ENCODE peak calls at places on chromosomes 13 and 19, in eight cellular contexts. S, N, A, P, Y, W, E and Q are unnamed samples.
A peak's percentile ranks its signal among the peaks of the same experiment; 100 is the strongest.

GRCh38 chr13:46614582-46614981 is 61.6 kb downstream of the LRCH1 start:
- DNase-seq in S (no peak), N (no peak), A (no peak), P (peak; percentile 54), Y (no peak), W (no peak), E (peak; percentile 89), Q (no peak)

GRCh38 chr19:48696353-48697010 is 711 bp downstream of the FUT2 start:
- DNase-seq in S (no peak), N (no peak), A (no peak), P (no peak), Y (no peak), W (no peak), E (no peak), Q (no peak)

GRCh38 chr19:8148410-8149231 is 771 bp downstream of the FBN3 start:
- DNase-seq in S (no peak), N (no peak), A (no peak), P (no peak), Y (no peak), W (no peak), E (no peak), Q (no peak)

GRCh38 chr13:113145496-113145895 is 13.0 kb upstream of the PROZ start:
- DNase-seq in S (no peak), N (no peak), A (no peak), P (no peak), Y (no peak), W (no peak), E (no peak), Q (no peak)

GRCh38 chr13:74214321-74214720 is 80.1 kb upstream of the KLF12 start:
- DNase-seq in S (no peak), N (no peak), A (no peak), P (no peak), Y (no peak), W (no peak), E (no peak), Q (no peak)

GRCh38 chr13:77000475-77000874 is 8.6 kb downstream of the CLN5 start:
- DNase-seq in S (no peak), N (no peak), A (no peak), P (no peak), Y (no peak), W (no peak), E (no peak), Q (no peak)

GRCh38 chr13:58999851-59000250 is 1163.9 kb downstream of the DIAPH3 start:
- DNase-seq in S (no peak), N (no peak), A (no peak), P (no peak), Y (no peak), W (no peak), E (peak; percentile 21), Q (no peak)

GRCh38 chr19:39996218-39996810 is 546 bp upstream of the ZNF546 start:
- DNase-seq in S (peak; percentile 5), N (no peak), A (peak; percentile 55), P (peak; percentile 3), Y (no peak), W (no peak), E (peak; percentile 59), Q (peak; percentile 9)

GRCh38 chr19:7888826-7889217 is 512 bp downstream of the LRRC8E start:
- DNase-seq in S (no peak), N (no peak), A (no peak), P (no peak), Y (no peak), W (no peak), E (no peak), Q (no peak)

GRCh38 chr19:19900124-19900523 is 622 bp upstream of the ZNF93 start:
- DNase-seq in S (no peak), N (peak; percentile 37), A (no peak), P (peak; percentile 61), Y (no peak), W (no peak), E (peak; percentile 70), Q (no peak)

GRCh38 chr19:11171144-11171543 is 15.6 kb upstream of the SPC24 start:
- DNase-seq in S (no peak), N (no peak), A (no peak), P (no peak), Y (no peak), W (no peak), E (no peak), Q (no peak)

GRCh38 chr13:88068975-88069374 is 397.8 kb downstream of the SLITRK5 start:
- DNase-seq in S (no peak), N (no peak), A (no peak), P (no peak), Y (no peak), W (no peak), E (no peak), Q (no peak)

GRCh38 chr19:37855098-37855497 is 51.3 kb downstream of the WDR87 start:
- DNase-seq in S (no peak), N (no peak), A (peak; percentile 15), P (no peak), Y (no peak), W (no peak), E (peak; percentile 59), Q (no peak)

GRCh38 chr13:27309967-27310598 is 39.5 kb downstream of the RASL11A start:
- DNase-seq in S (no peak), N (peak; percentile 2), A (no peak), P (no peak), Y (no peak), W (no peak), E (peak; percentile 80), Q (no peak)

GRCh38 chr19:49335784-49336481 is 727 bp downstream of the CD37 start:
- DNase-seq in S (no peak), N (no peak), A (no peak), P (no peak), Y (no peak), W (no peak), E (no peak), Q (no peak)

GRCh38 chr13:27053902-27054595 is 117.6 kb downstream of the USP12 start:
- DNase-seq in S (no peak), N (peak; percentile 53), A (no peak), P (peak; percentile 43), Y (no peak), W (no peak), E (peak; percentile 70), Q (no peak)

GRCh38 chr13:32314271-32314967 is 744 bp downstream of the ZAR1L start:
- DNase-seq in S (no peak), N (no peak), A (peak; percentile 38), P (no peak), Y (peak; percentile 56), W (no peak), E (no peak), Q (no peak)

GRCh38 chr19:35869327-35870123 is 1.2 kb downstream of the APLP1 start:
- DNase-seq in S (peak; percentile 43), N (peak; percentile 59), A (peak; percentile 70), P (no peak), Y (peak; percentile 60), W (peak; percentile 65), E (peak; percentile 90), Q (peak; percentile 83)

GRCh38 chr19:40397568-40397906 is 7.6 kb upstream of the HIPK4 start:
- DNase-seq in S (no peak), N (no peak), A (no peak), P (no peak), Y (no peak), W (no peak), E (no peak), Q (no peak)

GRCh38 chr19:55383279-55383788 is 758 bp downstream of the TMEM238 start:
- DNase-seq in S (no peak), N (no peak), A (no peak), P (no peak), Y (no peak), W (no peak), E (no peak), Q (no peak)

GRCh38 chr13:74978596-74978995 is 503.4 kb downstream of the TBC1D4 start:
- DNase-seq in S (no peak), N (no peak), A (no peak), P (no peak), Y (no peak), W (no peak), E (no peak), Q (no peak)

GRCh38 chr13:76319921-76320320 is 566.3 kb downstream of the KCTD12 start:
- DNase-seq in S (no peak), N (no peak), A (no peak), P (no peak), Y (no peak), W (no peak), E (no peak), Q (no peak)

GRCh38 chr19:32397736-32398135 is 7.8 kb upstream of the DPY19L3 start:
- DNase-seq in S (no peak), N (peak; percentile 81), A (no peak), P (peak; percentile 57), Y (no peak), W (no peak), E (peak; percentile 79), Q (no peak)

GRCh38 chr13:36887758-36888521 is 32.1 kb downstream of the SMAD9 start:
- DNase-seq in S (no peak), N (no peak), A (no peak), P (no peak), Y (no peak), W (no peak), E (no peak), Q (no peak)